ENCODE peak calls at places on chromosomes 4 and X, in five cellular contexts. M is pancreas, X is amygdala, E is lower lobe of right lung, J is neuronal stem cell. W is an unnamed sample.

GRCh38 chrX:39682778-39683177 is 415.0 kb downstream of the BCOR start:
- DNase-seq in M (no peak), J (no peak), E (no peak), X (no peak), W (no peak)

GRCh38 chr4:158821228-158822009 is 52.6 kb downstream of the FNIP2 start:
- DNase-seq in M (no peak), E (no peak), J (no peak), X (no peak), W (no peak)

GRCh38 chr4:98996056-98996941 is 778 bp downstream of the METAP1 start:
- DNase-seq in X (no peak), J (peak), M (peak), E (no peak), W (no peak)

GRCh38 chrX:125205084-125205917 is 114.4 kb upstream of the TEX13C start:
- DNase-seq in X (peak), E (peak), M (peak), J (peak), W (peak)

GRCh38 chr4:102438873-102439614 is 62.1 kb upstream of the NFKB1 start:
- DNase-seq in M (peak), J (no peak), E (no peak), X (no peak), W (no peak)

GRCh38 chrX:87736576-87736975 is 219.0 kb downstream of the KLHL4 start:
- DNase-seq in X (no peak), E (no peak), J (no peak), M (no peak), W (no peak)

GRCh38 chr4:102492531-102493241 is 8.5 kb upstream of the NFKB1 start:
- DNase-seq in E (no peak), X (no peak), J (no peak), M (no peak), W (no peak)

GRCh38 chrX:3712870-3713224 is 602 bp downstream of the PRKX start:
- DNase-seq in X (no peak), E (peak), M (peak), J (no peak), W (no peak)

GRCh38 chr4:168864831-168865541 is 145.1 kb downstream of the CBR4 start:
- DNase-seq in E (no peak), J (no peak), M (no peak), X (no peak), W (no peak)

GRCh38 chr4:14943749-14944148 is 58.5 kb upstream of the CPEB2 start:
- DNase-seq in E (no peak), X (no peak), J (no peak), M (no peak), W (no peak)

GRCh38 chr4:78543424-78544238 is 7.9 kb upstream of the ANXA3 start:
- DNase-seq in M (no peak), E (no peak), X (no peak), J (no peak), W (no peak)

GRCh38 chr4:26081795-26082498 is 167.9 kb downstream of the SMIM20 start:
- DNase-seq in E (no peak), J (peak), M (no peak), X (no peak), W (no peak)

GRCh38 chrX:48649109-48649508 is 34.5 kb upstream of the WAS start:
- DNase-seq in M (no peak), E (no peak), J (no peak), X (no peak), W (no peak)

GRCh38 chrX:3549442-3549875 is 164.0 kb downstream of the PRKX start:
- DNase-seq in E (no peak), M (peak), J (no peak), X (peak), W (no peak)

GRCh38 chr4:82223715-82224114 is 150.1 kb downstream of the HNRNPD start:
- DNase-seq in E (peak), X (no peak), J (no peak), M (peak), W (no peak)

GRCh38 chr4:20464381-20464780 is 212.7 kb downstream of the SLIT2 start:
- DNase-seq in M (no peak), X (no peak), E (no peak), J (no peak), W (no peak)

GRCh38 chrX:153703036-153703370 is 15.3 kb downstream of the SLC6A8 start:
- DNase-seq in M (peak), X (no peak), J (no peak), E (peak), W (no peak)

GRCh38 chrX:134654398-134655012 is 3.8 kb downstream of the PLAC1 start:
- DNase-seq in X (no peak), J (no peak), E (no peak), M (no peak), W (no peak)

GRCh38 chr4:131001371-131001770 is 1905.4 kb downstream of the C4orf33 start:
- DNase-seq in J (no peak), M (no peak), X (no peak), E (no peak), W (no peak)

GRCh38 chr4:185079271-185079905 is 61.1 kb downstream of the HELT start:
- DNase-seq in X (no peak), E (no peak), M (no peak), J (no peak), W (no peak)

GRCh38 chrX:107978080-107978479 is 4.1 kb downstream of the TEX13B start:
- DNase-seq in E (no peak), J (no peak), X (no peak), M (no peak), W (no peak)

GRCh38 chrX:132216283-132216682 is 3.0 kb downstream of the RAP2C start:
- DNase-seq in M (no peak), E (no peak), X (no peak), J (no peak), W (no peak)

GRCh38 chrX:21989415-21989814 is 42.7 kb upstream of the PHEX start:
- DNase-seq in E (no peak), J (no peak), M (no peak), X (no peak), W (no peak)

GRCh38 chr4:17613761-17614415 is 553 bp upstream of the MED28 start:
- DNase-seq in X (no peak), M (no peak), E (no peak), J (peak), W (no peak)

GRCh38 chrX:74248889-74249288 is 55.1 kb upstream of the ZCCHC13 start:
- DNase-seq in J (no peak), M (no peak), X (no peak), E (no peak), W (no peak)

GRCh38 chr4:71980976-71981375 is 50.8 kb upstream of the NPFFR2 start:
- DNase-seq in X (no peak), M (no peak), J (no peak), E (no peak), W (no peak)

GRCh38 chrX:107204063-107204605 is 2.1 kb downstream of the NUP62CL start:
- DNase-seq in J (no peak), E (no peak), X (no peak), M (peak), W (no peak)

GRCh38 chr4:123986268-123986798 is 589.7 kb downstream of the SPRY1 start:
- DNase-seq in X (no peak), E (no peak), J (no peak), M (no peak), W (no peak)

GRCh38 chrX:45806410-45807121 is 605.9 kb upstream of the DIPK2B start:
- DNase-seq in J (no peak), X (no peak), E (no peak), M (no peak), W (no peak)

GRCh38 chr4:155785828-155786227 is 27.0 kb downstream of the GUCY1B1 start:
- DNase-seq in E (no peak), M (no peak), X (no peak), J (no peak), W (no peak)

GRCh38 chr4:184756399-184756798 is 22.5 kb upstream of the CENPU start:
- DNase-seq in M (no peak), X (no peak), E (no peak), J (no peak), W (no peak)

GRCh38 chr4:17636341-17636695 is 21.9 kb downstream of the MED28 start:
- DNase-seq in J (no peak), E (no peak), X (peak), M (no peak), W (no peak)

GRCh38 chr4:105605493-105605892 is 53.1 kb downstream of the ARHGEF38 start:
- DNase-seq in X (no peak), J (no peak), M (no peak), E (no peak), W (no peak)

W was measured in anterior cingulate cortex.